ENCODE peak calls at places on chromosome 3, in five cellular contexts. Q, B, U, A and J are unnamed samples.

GRCh38 chr3:12891985-12892839 is 50.8 kb upstream of the RPL32 start:
- DNase-seq in Q (peak; percentile 71), B (peak; percentile 50), U (peak; percentile 70), A (peak; percentile 66), J (peak; percentile 13)

GRCh38 chr3:42151596-42152145 is 60.5 kb downstream of the TRAK1 start:
- DNase-seq in Q (no peak), B (no peak), U (no peak), A (no peak), J (no peak)

GRCh38 chr3:100647171-100647570 is 37.8 kb downstream of the ADGRG7 start:
- DNase-seq in Q (no peak), B (no peak), U (no peak), A (no peak), J (no peak)

GRCh38 chr3:174243194-174243593 is 615.9 kb upstream of the NAALADL2 start:
- DNase-seq in Q (peak; percentile 38), B (no peak), U (no peak), A (no peak), J (no peak)

GRCh38 chr3:195100903-195101591 is 169.9 kb downstream of the XXYLT1 start:
- DNase-seq in Q (no peak), B (no peak), U (no peak), A (peak; percentile 39), J (no peak)

GRCh38 chr3:28916713-28917499 is 364.0 kb upstream of the RBMS3 start:
- DNase-seq in Q (peak; percentile 71), B (peak; percentile 23), U (peak; percentile 2), A (peak; percentile 70), J (peak; percentile 52)

GRCh38 chr3:129592362-129593150 is 13.9 kb downstream of the PLXND1 start:
- DNase-seq in Q (peak; percentile 58), B (no peak), U (no peak), A (no peak), J (no peak)

GRCh38 chr3:151856106-151856505 is 17.3 kb upstream of the SUCNR1 start:
- DNase-seq in Q (no peak), B (no peak), U (no peak), A (peak; percentile 8), J (no peak)

GRCh38 chr3:52120576-52121458 is 33.4 kb downstream of the POC1A start:
- DNase-seq in Q (peak; percentile 21), B (no peak), U (no peak), A (peak; percentile 51), J (no peak)

GRCh38 chr3:3631114-3631513 is 168.1 kb upstream of the LRRN1 start:
- DNase-seq in Q (no peak), B (no peak), U (no peak), A (peak; percentile 7), J (no peak)

GRCh38 chr3:4596596-4596995 is 103.4 kb downstream of the ITPR1 start:
- DNase-seq in Q (no peak), B (no peak), U (no peak), A (no peak), J (no peak)

GRCh38 chr3:23588547-23588946 is 217.2 kb upstream of the UBE2E1 start:
- DNase-seq in Q (no peak), B (no peak), U (no peak), A (peak; percentile 38), J (no peak)

GRCh38 chr3:184679056-184679502 is 32.8 kb downstream of the MAGEF1 start:
- DNase-seq in Q (peak; percentile 31), B (no peak), U (no peak), A (no peak), J (peak; percentile 60)

GRCh38 chr3:161371441-161372320 is at the start of gene SPTSSB:
- DNase-seq in Q (no peak), B (peak; percentile 30), U (no peak), A (peak; percentile 92), J (no peak)

GRCh38 chr3:30677347-30677685 is 70.9 kb downstream of the TGFBR2 start:
- DNase-seq in Q (no peak), B (no peak), U (no peak), A (no peak), J (no peak)

GRCh38 chr3:135229018-135229495 is 434.0 kb downstream of the EPHB1 start:
- DNase-seq in Q (no peak), B (no peak), U (no peak), A (no peak), J (no peak)

GRCh38 chr3:74801924-74802323 is 187.5 kb upstream of the CNTN3 start:
- DNase-seq in Q (no peak), B (no peak), U (no peak), A (no peak), J (no peak)

GRCh38 chr3:122789585-122790273 is 3.9 kb downstream of the HSPBAP1 start:
- DNase-seq in Q (no peak), B (no peak), U (no peak), A (peak; percentile 81), J (no peak)

GRCh38 chr3:48429416-48430358 is at the start of gene PLXNB1:
- DNase-seq in Q (peak; percentile 62), B (peak; percentile 77), U (peak; percentile 58), A (peak; percentile 95), J (peak; percentile 42)

GRCh38 chr3:14757153-14757700 is 61.5 kb upstream of the FGD5 start:
- DNase-seq in Q (no peak), B (no peak), U (no peak), A (no peak), J (no peak)

GRCh38 chr3:72488736-72489030 is 359.6 kb downstream of the SHQ1 start:
- DNase-seq in Q (peak; percentile 87), B (no peak), U (no peak), A (no peak), J (no peak)

GRCh38 chr3:195151866-195152526 is 119.0 kb downstream of the XXYLT1 start:
- DNase-seq in Q (peak; percentile 78), B (no peak), U (no peak), A (peak; percentile 84), J (peak; percentile 48)

GRCh38 chr3:103167850-103168249 is 733.0 kb downstream of the ZPLD1 start:
- DNase-seq in Q (no peak), B (no peak), U (no peak), A (no peak), J (no peak)

GRCh38 chr3:191328963-191329653 is at the start of gene CCDC50:
- DNase-seq in Q (peak; percentile 69), B (peak; percentile 56), U (peak; percentile 82), A (peak; percentile 77), J (peak; percentile 40)

GRCh38 chr3:133531981-133532380 is 41.5 kb upstream of the CDV3 start:
- DNase-seq in Q (peak; percentile 84), B (no peak), U (no peak), A (no peak), J (peak; percentile 75)

GRCh38 chr3:11662392-11662990 is 18.8 kb upstream of the VGLL4 start:
- DNase-seq in Q (peak; percentile 43), B (no peak), U (no peak), A (peak; percentile 36), J (no peak)

GRCh38 chr3:95302044-95302443 is 1239.2 kb downstream of the NSUN3 start:
- DNase-seq in Q (no peak), B (no peak), U (no peak), A (peak; percentile 78), J (peak; percentile 9)

DNA sequence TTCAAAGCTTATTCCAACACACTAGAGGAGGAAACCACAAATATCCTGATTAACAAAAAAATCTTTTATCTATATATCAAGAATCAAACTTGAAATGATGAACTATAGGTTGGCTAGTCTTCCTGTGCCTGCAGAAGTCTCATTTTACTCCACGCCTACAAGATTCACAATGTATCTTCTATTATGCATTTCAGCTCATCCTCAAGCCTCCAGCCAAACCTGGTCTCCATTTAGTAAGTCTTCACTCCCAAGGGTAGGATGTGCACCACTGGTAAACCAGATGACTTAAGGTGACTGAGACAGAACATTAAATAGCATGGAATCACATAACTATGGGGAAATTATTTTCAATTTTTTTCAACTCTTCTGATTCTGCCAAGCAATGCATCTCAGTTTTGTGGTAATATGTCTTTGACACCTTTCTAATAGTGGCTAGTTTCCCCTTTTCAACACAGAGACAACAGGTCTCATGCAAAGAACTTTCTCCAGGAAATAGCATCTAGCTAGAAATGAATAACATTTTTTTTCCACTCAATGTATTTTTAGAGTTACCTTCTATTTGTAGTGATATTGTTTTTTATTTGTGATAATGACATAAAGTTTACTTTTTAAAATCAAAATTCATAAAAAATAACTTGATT is 166.9 kb downstream of the TNIK start:
- DNase-seq in Q (no peak), B (no peak), U (no peak), A (no peak), J (no peak)
- H3K4me3 ChIP-seq in Q (no peak overlapping the region), B (no peak overlapping the region), U (no peak overlapping the region), A (no peak overlapping the region), J (no peak overlapping the region)

DNA sequence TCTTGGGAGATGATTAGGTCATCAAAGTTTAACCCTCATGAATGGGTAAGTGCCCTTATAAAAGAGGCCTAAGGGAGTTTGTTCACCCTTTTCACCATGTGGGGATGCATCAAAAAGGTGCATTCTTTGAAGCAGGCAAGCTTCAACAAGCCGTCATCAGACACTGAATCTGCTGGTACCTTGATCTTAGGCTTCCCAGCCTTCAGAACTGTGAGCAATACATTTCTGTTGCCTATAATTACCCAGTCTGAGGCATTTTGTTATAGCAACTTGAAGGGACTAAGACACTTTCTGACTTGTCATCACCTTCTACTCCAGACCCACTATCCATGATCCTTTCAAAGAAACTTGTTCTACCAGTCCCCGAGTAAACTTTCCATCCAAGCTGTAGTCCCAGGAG is 44.6 kb upstream of the LRRC58 start:
- DNase-seq in Q (no peak), B (no peak), U (no peak), A (peak; percentile 18), J (no peak)
- H3K4me3 ChIP-seq in Q (no peak overlapping the region), B (no peak overlapping the region), U (no peak overlapping the region), A (no peak overlapping the region), J (no peak overlapping the region)

GRCh38 chr3:50609071-50609742 is 2.4 kb downstream of the CISH start:
- DNase-seq in Q (no peak), B (no peak), U (no peak), A (no peak), J (no peak)

GRCh38 chr3:50610992-50611463 is 546 bp downstream of the CISH start:
- DNase-seq in Q (no peak), B (no peak), U (no peak), A (no peak), J (no peak)

GRCh38 chr3:50608278-50608677 is 3.3 kb downstream of the CISH start:
- DNase-seq in Q (no peak), B (no peak), U (no peak), A (no peak), J (no peak)

GRCh38 chr3:50610181-50610971 is 1.2 kb downstream of the CISH start:
- DNase-seq in Q (no peak), B (no peak), U (no peak), A (no peak), J (no peak)

DNA sequence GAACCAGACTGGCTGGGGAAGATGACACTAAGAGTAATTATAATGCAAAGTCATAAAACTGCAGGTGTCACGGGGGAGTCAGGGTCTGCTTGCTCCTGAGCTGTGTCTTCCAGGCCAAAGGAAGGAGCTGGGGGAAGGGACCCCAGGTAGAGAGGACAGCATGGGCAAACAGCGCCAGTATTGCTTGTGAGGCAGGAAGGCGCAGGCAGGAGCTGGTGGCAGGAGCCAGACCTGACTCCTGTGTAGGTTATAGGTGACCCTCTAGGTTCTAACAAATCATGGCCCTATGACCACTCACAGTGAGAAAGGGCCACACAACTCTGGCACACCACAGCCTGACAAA is 1.9 kb downstream of the CISH start:
- DNase-seq in Q (no peak), B (no peak), U (no peak), A (no peak), J (no peak)
- H3K4me3 ChIP-seq in Q (no peak overlapping the region), B (peak overlapping the region; percentile 93), U (no peak overlapping the region), A (no peak overlapping the region), J (no peak overlapping the region)

DNA sequence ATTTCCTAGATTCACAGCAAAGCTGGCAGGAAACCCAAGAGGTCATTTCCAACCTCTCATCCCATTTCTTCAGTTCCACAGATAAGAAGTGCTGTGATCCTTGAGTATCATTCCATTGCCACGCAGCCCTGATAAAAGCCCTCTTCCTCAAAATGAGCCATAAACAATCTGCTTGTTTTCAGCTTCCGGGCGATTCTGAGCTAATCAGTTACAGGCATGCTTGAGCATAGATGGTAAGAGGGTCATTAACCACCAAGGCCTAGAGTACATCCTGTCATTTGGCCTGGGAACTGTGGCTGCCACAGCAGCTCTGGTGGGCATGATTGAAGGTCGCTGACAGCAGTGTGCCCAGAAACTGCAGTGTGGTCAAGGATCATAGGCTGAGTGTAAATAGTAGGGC is 47.4 kb downstream of the P3H2 start:
- DNase-seq in Q (no peak), B (no peak), U (no peak), A (no peak), J (no peak)
- H3K4me3 ChIP-seq in Q (no peak overlapping the region), B (no peak overlapping the region), U (no peak overlapping the region), A (no peak overlapping the region), J (no peak overlapping the region)